ENCODE peak calls at places on chromosomes 16 and 17, in four cellular contexts. T is IMR-90, N is K562, F is GM12878. H is an unnamed sample.

GRCh38 chr17:66777689-66778225 is 57.2 kb upstream of the CACNG5 start:
- DNase-seq in T (peak; percentile 44), N (no peak), F (no peak), H (no peak)

GRCh38 chr17:51347851-51348584 is 87.7 kb downstream of the UTP18 start:
- DNase-seq in T (no peak), N (no peak), F (no peak), H (no peak)

GRCh38 chr16:3467920-3468319 is 24.4 kb downstream of the NAA60 start:
- DNase-seq in T (peak; percentile 69), N (no peak), F (no peak), H (peak; percentile 47)

GRCh38 chr16:81517630-81518438 is 73.2 kb downstream of the CMIP start:
- DNase-seq in T (peak; percentile 55), N (no peak), F (no peak), H (peak; percentile 82)

GRCh38 chr16:69017036-69017783 is 88.2 kb upstream of the HAS3 start:
- DNase-seq in T (peak; percentile 85), N (peak; percentile 21), F (no peak), H (peak; percentile 92)

GRCh38 chr16:17062676-17063075 is 408.1 kb downstream of the XYLT1 start:
- DNase-seq in T (no peak), N (no peak), F (no peak), H (no peak)

GRCh38 chr17:39738568-39738901 is 797 bp downstream of the GRB7 start:
- DNase-seq in T (no peak), N (peak; percentile 49), F (no peak), H (no peak)

GRCh38 chr16:47143677-47144558 is at the start of gene NETO2:
- DNase-seq in T (peak; percentile 56), N (peak; percentile 78), F (no peak), H (peak; percentile 61)

GRCh38 chr17:79520134-79520892 is 90.5 kb downstream of the RBFOX3 start:
- DNase-seq in T (no peak), N (no peak), F (no peak), H (no peak)

GRCh38 chr17:53574038-53574437 is 248.7 kb upstream of the KIF2B start:
- DNase-seq in T (no peak), N (no peak), F (no peak), H (no peak)

GRCh38 chr17:79008666-79009387 is 737 bp downstream of the CANT1 start:
- DNase-seq in T (no peak), N (no peak), F (no peak), H (no peak)

GRCh38 chr17:77771998-77772397 is 186.5 kb upstream of the TNRC6C start:
- DNase-seq in T (no peak), N (no peak), F (no peak), H (no peak)

DNA sequence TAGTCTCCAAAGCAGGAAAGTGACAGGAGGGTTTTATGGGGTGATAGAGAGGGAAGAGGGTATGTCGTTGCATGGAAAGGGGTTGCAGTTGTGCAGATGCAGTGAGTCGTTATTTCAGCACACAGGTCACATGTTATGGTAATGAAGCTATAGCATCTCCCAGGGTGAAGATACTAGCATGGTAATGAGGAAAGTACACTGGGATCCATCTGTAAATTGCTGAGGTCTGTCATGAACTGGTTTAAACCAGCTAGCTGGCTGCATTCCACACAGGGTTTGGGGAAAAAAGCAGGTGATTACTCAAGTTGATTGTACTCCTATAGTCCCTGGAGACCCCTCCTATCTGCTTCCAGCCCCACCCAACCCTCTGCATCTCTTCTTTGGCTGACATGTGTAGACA is 11.7 kb downstream of the COX11 start:
- DNase-seq in T (no peak), N (no peak), F (no peak), H (no peak)
- TF ChIP-seq FOS in T (no peak), N (no peak), F (no peak), H (no peak)

GRCh38 chr16:1116693-1117077 is 20.6 kb upstream of the C1QTNF8 start:
- DNase-seq in T (no peak), N (no peak), F (no peak), H (no peak)
- TF ChIP-seq FOS in T (no peak), N (no peak), F (no peak), H (no peak)

GRCh38 chr17:156946-157345 is 19.6 kb downstream of the SCGB1C2 start:
- DNase-seq in T (no peak), N (no peak), F (no peak), H (no peak)
- TF ChIP-seq FOS in T (no peak), N (no peak), F (no peak), H (no peak)

GRCh38 chr16:26644912-26645543 is 421.7 kb upstream of the C16orf82 start:
- DNase-seq in T (no peak), N (no peak), F (no peak), H (no peak)
- TF ChIP-seq FOS in T (no peak), N (no peak), F (no peak), H (no peak)

GRCh38 chr17:42680331-42680808 is 1.3 kb downstream of the CCR10 start:
- DNase-seq in T (peak; percentile 29), N (peak; percentile 87), F (no peak), H (no peak)

GRCh38 chr17:42681976-42682375 is 333 bp upstream of the CCR10 start:
- DNase-seq in T (no peak), N (no peak), F (no peak), H (no peak)

GRCh38 chr17:42683407-42684031 is 1.2 kb downstream of the CNTNAP1 start:
- DNase-seq in T (peak; percentile 46), N (no peak), F (no peak), H (peak; percentile 32)

GRCh38 chr17:42684033-42684625 is 1.8 kb downstream of the CNTNAP1 start:
- DNase-seq in T (no peak), N (no peak), F (no peak), H (no peak)

DNA sequence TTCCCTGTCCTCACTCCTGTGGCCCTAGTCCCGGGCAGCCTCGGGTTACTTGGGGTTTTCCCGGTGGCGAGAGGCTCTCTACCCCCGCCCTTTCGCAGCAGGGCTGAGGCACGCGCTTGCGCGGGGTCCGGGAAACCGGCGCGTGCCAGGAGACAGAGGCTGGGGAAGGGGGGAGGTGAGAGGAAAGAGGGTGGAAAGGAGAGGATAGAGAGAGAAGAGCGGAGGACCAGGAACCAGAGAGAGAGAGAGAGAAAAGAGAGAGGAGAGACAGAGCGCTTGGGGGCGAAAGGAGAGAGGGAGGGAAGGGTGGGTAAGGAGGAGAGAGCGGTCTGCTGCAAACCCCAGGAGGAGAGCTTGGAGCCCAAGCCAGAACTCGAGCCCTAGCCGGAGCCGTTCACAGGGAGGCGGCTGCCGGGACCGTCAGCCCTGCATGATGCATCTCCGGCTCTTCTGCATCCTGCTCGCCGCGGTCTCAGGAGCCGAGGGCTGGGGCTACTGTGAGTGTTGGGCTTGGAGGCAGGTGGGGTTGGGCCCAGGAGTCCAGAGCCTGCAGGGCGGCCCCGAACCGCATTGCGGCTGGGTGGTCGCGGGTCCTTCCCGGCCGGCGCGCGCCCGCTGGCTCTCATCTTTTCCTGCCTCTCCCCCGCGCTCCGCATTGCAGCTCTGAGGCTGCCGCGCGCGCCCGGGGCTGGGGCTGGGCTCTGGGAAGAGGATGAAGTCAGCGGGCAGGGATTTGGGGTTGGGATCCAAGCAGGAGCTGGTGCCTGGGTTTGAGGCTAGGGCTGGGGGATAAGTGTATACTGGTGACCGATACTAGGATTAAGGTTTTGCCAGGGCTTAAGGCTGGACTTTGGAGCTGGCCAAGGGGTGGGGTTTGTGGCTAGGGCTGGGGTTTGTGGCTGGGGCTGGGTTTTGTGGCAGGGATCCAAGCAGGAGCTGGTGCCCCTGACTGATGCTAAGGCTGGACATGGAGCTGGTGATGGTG is at the start of gene CNTNAP1:
- DNase-seq in T (peak; percentile 84), N (no peak), F (no peak), H (peak; percentile 74)
- TF ChIP-seq FOS in T (peak; percentile 9), N (no peak), F (no peak), H (no peak)

DNA sequence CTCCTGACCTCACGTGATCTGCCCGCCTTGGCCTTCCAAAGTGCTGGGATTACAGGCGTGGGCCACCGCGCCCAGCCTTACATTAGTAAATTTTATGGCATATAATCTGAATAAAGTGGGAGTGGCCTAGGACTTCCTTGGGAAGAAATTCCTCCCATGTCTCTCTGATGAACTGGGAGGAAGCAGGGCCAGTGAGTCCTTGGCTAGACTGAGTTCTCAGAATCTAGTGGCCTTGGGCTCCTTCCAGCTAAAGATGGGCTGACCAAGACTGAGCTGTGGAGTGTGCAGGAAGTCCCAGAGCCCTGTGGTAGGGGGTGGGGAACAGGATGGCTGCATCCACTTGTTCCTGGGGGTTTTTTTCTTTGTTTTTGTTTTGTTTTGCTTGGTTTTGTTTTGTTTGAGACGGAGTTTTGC is 10.0 kb upstream of the NAGLU start:
- DNase-seq in T (peak; percentile 66), N (no peak), F (no peak), H (peak; percentile 66)
- TF ChIP-seq FOS in T (no peak), N (no peak), F (no peak), H (no peak)

GRCh38 chr16:58493756-58494431 is 6.0 kb upstream of the NDRG4 start:
- DNase-seq in T (no peak), N (no peak), F (no peak), H (no peak)
- TF ChIP-seq FOS in T (no peak), N (no peak), F (no peak), H (no peak)

DNA sequence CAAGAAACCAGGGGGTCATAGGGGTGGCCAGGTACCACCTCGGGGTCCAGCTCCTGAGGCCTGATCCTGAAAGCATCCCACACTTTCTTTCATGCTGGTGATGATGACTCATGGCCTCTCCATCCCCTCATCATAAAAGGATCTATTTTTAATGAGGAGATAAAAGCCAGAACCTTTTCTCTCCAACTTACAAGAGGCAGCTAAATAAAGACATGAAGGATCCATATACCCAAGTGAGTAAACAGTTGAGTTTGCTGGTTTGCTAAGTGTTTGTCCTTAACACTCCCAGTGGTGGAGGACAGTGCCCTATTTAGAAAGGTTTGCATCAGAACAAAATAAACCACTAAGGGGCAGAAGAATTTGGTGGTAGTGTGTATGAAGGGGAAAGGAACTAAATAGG is 383.8 kb downstream of the GRIN2A start:
- DNase-seq in T (no peak), N (no peak), F (no peak), H (no peak)
- TF ChIP-seq FOS in T (no peak), N (no peak), F (no peak), H (peak; percentile 33)

DNA sequence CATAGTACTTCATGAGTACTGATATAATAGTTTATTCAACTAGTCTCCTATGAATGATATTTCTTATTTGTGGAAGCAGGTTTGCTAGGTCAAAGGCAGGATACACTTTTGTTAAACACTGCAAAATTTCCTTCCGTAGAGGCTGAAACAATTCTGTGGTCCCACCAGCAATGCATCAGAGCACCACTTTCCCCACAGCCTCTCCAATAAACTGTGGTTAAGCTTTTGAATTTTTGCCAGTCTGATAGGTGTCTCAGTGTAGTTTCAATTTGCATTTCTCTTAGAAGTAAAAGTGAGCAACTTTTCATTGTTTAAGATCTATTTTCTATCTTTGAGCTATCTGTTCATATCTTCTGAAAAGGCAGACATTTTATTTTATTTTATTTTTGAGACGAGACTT is 36.4 kb upstream of the CORO6 start:
- DNase-seq in T (no peak), N (no peak), F (no peak), H (no peak)
- TF ChIP-seq FOS in T (no peak), N (no peak), F (no peak), H (no peak)